ENCODE peak calls at places on chromosome 13, in seven cellular contexts. M is breast epithelium, K is A549, R is uterus, I is stomach, P is spleen, Z is transverse colon. L is an unnamed sample. For H3K4me1, the result is how much of the 10 kb centered on the place peaks cover.

GRCh38 chr13:19089315-19089714 is 92.3 kb downstream of the TUBA3C start:
- DNase-seq in M (no peak), K (no peak), R (no peak), I (no peak), P (peak), Z (no peak), L (peak)

GRCh38 chr13:42076309-42076713 is 27.9 kb downstream of the DGKH start:
- DNase-seq in M (no peak), K (no peak), R (no peak), I (no peak), P (no peak), Z (no peak), L (no peak)

GRCh38 chr13:51125495-51126226 is 14.6 kb upstream of the C13orf42 start:
- DNase-seq in M (no peak), K (peak), R (peak), I (peak), P (no peak), Z (peak), L (peak)

GRCh38 chr13:85771856-85772255 is 27.4 kb downstream of the SLITRK6 start:
- DNase-seq in M (no peak), K (no peak), R (no peak), I (no peak), P (no peak), Z (no peak), L (no peak)

GRCh38 chr13:65264066-65264465 is 1966.1 kb downstream of the PCDH9 start:
- DNase-seq in M (no peak), K (no peak), R (no peak), I (no peak), P (no peak), Z (no peak), L (no peak)

GRCh38 chr13:41565221-41565620 is 107.9 kb downstream of the RGCC start:
- DNase-seq in M (no peak), K (no peak), R (no peak), I (no peak), P (no peak), Z (no peak), L (no peak)

GRCh38 chr13:98393873-98394272 is 183.0 kb downstream of the STK24 start:
- DNase-seq in M (no peak), K (no peak), R (no peak), I (no peak), P (no peak), Z (no peak), L (no peak)

GRCh38 chr13:49240017-49240416 is 7.7 kb upstream of the CDADC1 start:
- DNase-seq in M (no peak), K (no peak), R (no peak), I (no peak), P (no peak), Z (no peak), L (peak)

GRCh38 chr13:102872131-102872530 is 26.3 kb downstream of the ERCC5 start:
- DNase-seq in M (no peak), K (no peak), R (no peak), I (no peak), P (no peak), Z (no peak), L (no peak)

GRCh38 chr13:46751811-46752635 is 44.9 kb downstream of the ESD start:
- DNase-seq in M (no peak), K (no peak), R (no peak), I (no peak), P (peak), Z (no peak), L (no peak)

GRCh38 chr13:48094781-48095502 is at the start of gene MED4:
- DNase-seq in M (peak), K (peak), R (peak), I (peak), P (peak), Z (peak), L (peak)

GRCh38 chr13:67740871-67741475 is 510.8 kb upstream of the PCDH9 start:
- DNase-seq in M (no peak), K (no peak), R (no peak), I (no peak), P (no peak), Z (no peak), L (no peak)

GRCh38 chr13:70188567-70188966 is 80.3 kb upstream of the KLHL1 start:
- DNase-seq in M (no peak), K (no peak), R (no peak), I (no peak), P (no peak), Z (no peak), L (no peak)

GRCh38 chr13:104592127-104592526 is 1525.9 kb upstream of the SLC10A2 start:
- DNase-seq in M (no peak), K (no peak), R (no peak), I (no peak), P (no peak), Z (no peak), L (no peak)

GRCh38 chr13:45674908-45675307 is 27.2 kb upstream of the CBY2 start:
- DNase-seq in M (peak), K (no peak), R (no peak), I (no peak), P (no peak), Z (no peak), L (no peak)

GRCh38 chr13:104105418-104106355 is 1039.5 kb upstream of the SLC10A2 start:
- DNase-seq in M (peak), K (no peak), R (no peak), I (no peak), P (no peak), Z (no peak), L (no peak)

GRCh38 chr13:33745370-33746324 is 72.3 kb upstream of the RFC3 start:
- DNase-seq in M (no peak), K (no peak), R (no peak), I (no peak), P (no peak), Z (peak), L (peak)

GRCh38 chr13:32033744-32034143 is 2.2 kb downstream of the FRY start:
- DNase-seq in M (no peak), K (no peak), R (no peak), I (no peak), P (no peak), Z (no peak), L (no peak)

GRCh38 chr13:34290661-34291060 is 472.7 kb downstream of the RFC3 start:
- DNase-seq in M (peak), K (no peak), R (no peak), I (no peak), P (no peak), Z (no peak), L (no peak)

GRCh38 chr13:80235559-80236296 is 105.2 kb downstream of the SPRY2 start:
- DNase-seq in M (no peak), K (no peak), R (no peak), I (no peak), P (no peak), Z (peak), L (no peak)

GRCh38 chr13:62085832-62086231 is 670.2 kb upstream of the PCDH20 start:
- DNase-seq in M (no peak), K (no peak), R (no peak), I (no peak), P (no peak), Z (no peak), L (no peak)

GRCh38 chr13:106393776-106394175 is 141.7 kb downstream of the EFNB2 start:
- DNase-seq in M (no peak), K (no peak), R (no peak), I (no peak), P (no peak), Z (no peak), L (no peak)

GRCh38 chr13:46663216-46663615 is 110.2 kb downstream of the LRCH1 start:
- DNase-seq in M (no peak), K (no peak), R (no peak), I (no peak), P (no peak), Z (no peak), L (no peak)

GRCh38 chr13:33128134-33128533 is 111.9 kb downstream of the KL start:
- DNase-seq in M (no peak), K (no peak), R (no peak), I (no peak), P (no peak), Z (no peak), L (no peak)

GRCh38 chr13:94329754-94330551 is 149.5 kb downstream of the DCT start:
- DNase-seq in M (no peak), K (peak), R (peak), I (no peak), P (no peak), Z (no peak), L (no peak)

GRCh38 chr13:72218966-72219365 is 352.0 kb upstream of the DACH1 start:
- DNase-seq in M (no peak), K (no peak), R (no peak), I (no peak), P (no peak), Z (no peak), L (no peak)

GRCh38 chr13:98539655-98540054 is 37.3 kb downstream of the STK24 start:
- DNase-seq in M (no peak), K (no peak), R (no peak), I (no peak), P (no peak), Z (no peak), L (no peak)

GRCh38 chr13:99977334-99977911 is 4.2 kb upstream of the ZIC2 start:
- DNase-seq in M (no peak), K (no peak), R (no peak), I (no peak), P (no peak), Z (no peak), L (no peak)

GRCh38 chr13:39148513-39148961 is 110.3 kb downstream of the NHLRC3 start:
- DNase-seq in M (no peak), K (no peak), R (no peak), I (no peak), P (no peak), Z (no peak), L (no peak)

GRCh38 chr13:68047889-68048288 is 817.8 kb upstream of the PCDH9 start:
- DNase-seq in M (no peak), K (no peak), R (no peak), I (no peak), P (no peak), Z (no peak), L (no peak)

GRCh38 chr13:96460571-96460970 is 370.7 kb downstream of the HS6ST3 start:
- DNase-seq in M (no peak), K (no peak), R (no peak), I (no peak), P (no peak), Z (no peak), L (peak)

GRCh38 chr13:101785858-101786257 is 333.4 kb downstream of the ITGBL1 start:
- DNase-seq in M (no peak), K (peak), R (no peak), I (no peak), P (no peak), Z (no peak), L (peak)

GRCh38 chr13:52348081-52348480 is 57.9 kb downstream of the THSD1 start:
- DNase-seq in M (peak), K (no peak), R (no peak), I (no peak), P (no peak), Z (no peak), L (no peak)

GRCh38 chr13:91406619-91407018 is 8.2 kb downstream of the GPC5 start:
- DNase-seq in M (no peak), K (peak), R (no peak), I (no peak), P (no peak), Z (no peak), L (peak)

GRCh38 chr13:78022164-78022877 is 103.7 kb upstream of the EDNRB start:
- DNase-seq in M (no peak), K (no peak), R (no peak), I (peak), P (peak), Z (peak), L (peak)

GRCh38 chr13:45295536-45295935 is 45.4 kb downstream of the TPT1 start:
- DNase-seq in M (no peak), K (no peak), R (no peak), I (no peak), P (no peak), Z (no peak), L (peak)

GRCh38 chr13:72808917-72809500 is 27.1 kb downstream of the PIBF1 start:
- DNase-seq in M (no peak), K (no peak), R (no peak), I (no peak), P (no peak), Z (no peak), L (no peak)

GRCh38 chr13:92260363-92260762 is 861.9 kb downstream of the GPC5 start:
- DNase-seq in M (no peak), K (no peak), R (no peak), I (no peak), P (no peak), Z (no peak), L (peak)

GRCh38 chr13:80251403-80251802 is 89.5 kb downstream of the SPRY2 start:
- DNase-seq in M (no peak), K (no peak), R (no peak), I (no peak), P (no peak), Z (no peak), L (no peak)

GRCh38 chr13:54928071-54928470 is 1899.5 kb downstream of the OLFM4 start:
- DNase-seq in M (no peak), K (no peak), R (no peak), I (no peak), P (no peak), Z (no peak), L (no peak)

DNA sequence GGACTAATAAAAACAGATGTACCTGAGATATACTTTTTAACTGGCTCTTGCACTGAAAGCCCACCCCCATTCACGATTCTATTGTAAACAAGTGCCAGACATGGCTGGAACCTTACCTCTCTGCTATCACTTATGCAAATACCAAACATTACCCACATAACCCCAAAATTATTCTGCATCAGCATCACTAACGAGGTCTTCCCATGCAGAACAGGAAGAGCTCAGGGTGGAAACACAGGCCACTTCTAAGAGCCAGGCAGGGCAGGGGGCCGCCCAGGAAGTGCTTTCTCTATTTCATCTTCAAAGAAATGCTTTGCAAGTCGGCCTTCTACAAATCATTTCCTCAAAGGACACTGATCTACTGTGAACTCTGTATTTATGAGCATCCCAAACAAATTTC is 7.3 kb downstream of the IRS2 start:
- DNase-seq in M (no peak), K (no peak), R (no peak), I (no peak), P (no peak), Z (no peak), L (no peak)
- H3K4me1 ChIP-seq in M (under half), K (under half), R (under half), I (half or more), P (under half), Z (half or more), L (under half)

GRCh38 chr13:30305456-30305855 is 1.9 kb downstream of the KATNAL1 start:
- DNase-seq in M (no peak), K (no peak), R (no peak), I (no peak), P (no peak), Z (no peak), L (no peak)

GRCh38 chr13:30308548-30308947 is 1.2 kb upstream of the KATNAL1 start:
- DNase-seq in M (no peak), K (no peak), R (no peak), I (no peak), P (no peak), Z (no peak), L (no peak)

GRCh38 chr13:30307194-30307965 is at the start of gene KATNAL1:
- DNase-seq in M (peak), K (peak), R (peak), I (peak), P (peak), Z (peak), L (peak)

GRCh38 chr13:30306762-30307193 is 573 bp downstream of the KATNAL1 start:
- DNase-seq in M (peak), K (peak), R (peak), I (peak), P (peak), Z (peak), L (peak)

GRCh38 chr13:30307966-30308290 is 577 bp upstream of the KATNAL1 start:
- DNase-seq in M (no peak), K (no peak), R (no peak), I (no peak), P (no peak), Z (no peak), L (no peak)
- H3K27ac ChIP-seq in M (peak), K (peak), R (peak), I (peak), P (peak), Z (peak), L (peak)

DNA sequence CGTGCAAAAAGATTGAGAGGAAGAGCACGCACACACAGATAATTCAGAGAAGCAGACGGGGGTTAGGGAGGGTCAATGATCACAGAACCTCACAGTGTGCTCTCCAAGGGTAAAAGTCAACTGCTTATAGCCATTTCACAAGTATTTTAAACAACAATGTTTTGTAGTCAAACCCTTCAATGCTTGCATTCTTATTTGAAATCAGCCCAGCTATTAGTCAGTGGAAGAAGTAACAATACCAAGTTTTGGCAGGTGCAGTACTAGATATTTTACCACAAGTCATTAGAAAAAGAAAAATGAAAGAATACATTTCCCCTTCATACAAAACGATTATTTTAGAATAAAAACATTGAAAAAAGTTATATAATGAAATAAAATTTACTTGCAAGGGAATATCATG is 2.6 kb downstream of the CSNK1A1L start:
- DNase-seq in M (no peak), K (no peak), R (no peak), I (no peak), P (no peak), Z (no peak), L (no peak)
- TF ChIP-seq POLR2A in M (no peak), K (no peak), R (no peak), I (no peak), P (no peak), Z (no peak), L (no peak)

GRCh38 chr13:73984201-73984600 is 150.0 kb downstream of the KLF12 start:
- DNase-seq in M (no peak), K (no peak), R (no peak), I (no peak), P (no peak), Z (no peak), L (no peak)
- H3K4me1 ChIP-seq in M (under half), K (under half), R (under half), I (under half), P (under half), Z (under half), L (under half)

GRCh38 chr13:23889598-23890224 is 511 bp upstream of the MIPEP start:
- DNase-seq in M (no peak), K (no peak), R (no peak), I (no peak), P (no peak), Z (no peak), L (no peak)
- H3K27ac ChIP-seq in M (peak), K (peak), R (peak), I (peak), P (peak), Z (peak), L (peak)

DNA sequence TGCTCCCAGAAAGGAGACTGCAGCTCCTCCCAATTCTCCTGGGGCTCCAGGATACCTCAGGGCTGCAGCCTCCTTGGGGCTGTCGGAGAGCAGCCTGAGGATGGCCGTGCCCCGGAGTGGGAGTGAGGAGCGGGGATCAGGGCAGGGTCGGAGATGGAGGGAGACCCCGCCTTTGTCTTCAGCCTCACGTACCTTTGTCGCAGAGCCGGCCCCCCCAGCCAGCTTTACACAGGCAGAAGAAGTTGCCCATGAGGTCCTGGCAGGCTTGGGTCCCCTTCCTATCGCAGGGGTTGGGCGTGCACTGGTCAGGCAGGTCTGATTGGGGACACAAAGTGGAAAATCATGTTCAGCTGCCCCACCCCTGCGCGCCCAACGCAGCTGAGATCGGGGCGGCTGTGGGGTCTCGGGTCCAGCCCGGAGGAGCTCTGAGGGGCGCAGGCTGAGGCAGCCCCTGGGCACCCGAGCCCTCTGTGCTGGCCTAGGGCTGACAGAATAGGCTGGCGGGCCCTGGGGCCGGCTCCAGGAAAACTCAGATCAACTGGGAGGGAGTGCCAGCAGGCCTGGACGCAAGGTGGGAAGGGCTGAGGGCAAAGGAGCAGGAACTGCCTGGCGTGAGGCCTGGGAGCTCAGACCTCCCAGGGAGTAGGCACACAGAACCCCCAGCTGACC is 24.2 kb downstream of the GAS6 start:
- DNase-seq in M (no peak), K (no peak), R (no peak), I (peak), P (no peak), Z (peak), L (peak)
- TF ChIP-seq POLR2A in M (no peak), K (no peak), R (no peak), I (no peak), P (no peak), Z (peak), L (no peak)

DNA sequence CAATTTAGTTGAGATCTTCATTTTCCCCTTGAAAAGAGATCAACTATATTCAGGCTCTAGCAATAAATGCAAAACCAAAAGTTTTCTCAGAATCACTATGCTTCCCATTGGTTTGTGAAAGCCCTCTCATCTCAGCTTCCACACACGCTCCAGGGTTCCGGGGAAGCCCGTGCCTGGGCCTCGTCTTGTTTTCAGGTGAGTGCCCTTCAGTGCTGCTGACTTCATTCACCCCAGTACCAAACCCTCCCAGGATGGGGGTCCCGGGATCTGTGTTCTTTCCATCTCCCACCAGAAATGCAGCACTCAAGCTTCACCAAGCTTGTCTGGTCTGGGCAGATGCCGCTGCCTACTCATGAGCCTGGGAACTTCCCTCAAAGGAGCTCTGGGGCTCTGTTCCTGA is 97.7 kb downstream of the TEX29 start:
- DNase-seq in M (no peak), K (no peak), R (no peak), I (no peak), P (no peak), Z (no peak), L (no peak)
- H3K4me1 ChIP-seq in M (under half), K (under half), R (under half), I (under half), P (under half), Z (under half), L (under half)

GRCh38 chr13:21047591-21048282 is 13.6 kb downstream of the LATS2 start:
- DNase-seq in M (no peak), K (no peak), R (no peak), I (no peak), P (no peak), Z (no peak), L (no peak)
- H3K27ac ChIP-seq in M (no peak), K (no peak), R (no peak), I (no peak), P (no peak), Z (no peak), L (no peak)

DNA sequence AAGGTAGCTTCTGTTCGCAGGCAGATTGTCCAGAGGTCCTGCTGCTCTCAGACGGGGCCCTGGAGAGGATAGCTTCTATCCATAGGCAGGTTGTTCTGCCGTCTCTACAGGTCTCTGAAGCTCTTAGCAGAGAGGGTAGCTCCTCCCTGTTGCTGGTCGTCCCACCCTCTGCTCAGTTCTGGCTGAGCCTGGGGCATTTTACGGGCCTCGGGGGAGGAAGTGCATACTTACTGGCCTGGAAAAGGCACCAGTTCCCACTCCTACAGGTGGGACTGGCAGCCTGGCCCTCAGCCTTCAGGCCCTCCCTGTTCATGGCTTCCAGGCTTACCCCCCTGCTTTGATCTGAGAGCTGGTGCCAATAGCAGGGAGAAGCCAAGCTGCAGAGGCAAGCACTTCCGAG is 42.3 kb downstream of the USPL1 start:
- DNase-seq in M (no peak), K (no peak), R (no peak), I (no peak), P (peak), Z (no peak), L (no peak)
- TF ChIP-seq POLR2A in M (no peak), K (no peak), R (no peak), I (no peak), P (no peak), Z (no peak), L (no peak)

L was measured in testis.